ENCODE peak calls at places on chromosomes 11 and 22, in nine cellular contexts. Z is progenitor cell of endocrine pancreas, Y is cardiac muscle cell, G is endothelial cell of umbilical vein, M is fibroblast of mammary gland, W is GM13977, J is brain microvascular endothelial cell, R is kidney, I is AG10803. K is an unnamed sample.
A peak's percentile ranks its signal among the peaks of the same experiment; 100 is the strongest.

GRCh38 chr22:42720263-42721044 is at the start of gene A4GALT:
- DNase-seq in Z (no peak), G (no peak), J (no peak), R (no peak), Y (peak; percentile 20), M (no peak), W (peak; percentile 82), I (no peak), K (peak; percentile 87)

GRCh38 chr11:75028321-75029097 is 39.8 kb downstream of the NEU3 start:
- DNase-seq in J (no peak), Y (no peak), Z (no peak), W (no peak), I (peak; percentile 67), R (no peak), M (peak; percentile 45), G (no peak), K (no peak)

GRCh38 chr22:44309137-44309536 is 3.6 kb downstream of the SHISAL1 start:
- DNase-seq in I (peak; percentile 97), M (peak; percentile 95), J (peak; percentile 92), Z (no peak), Y (peak; percentile 93), G (peak; percentile 29), W (no peak), R (no peak), K (no peak)

GRCh38 chr11:75627879-75628668 is 40.8 kb downstream of the MAP6 start:
- DNase-seq in R (no peak), Y (peak; percentile 42), Z (no peak), J (peak; percentile 23), W (no peak), I (peak; percentile 42), G (no peak), M (peak; percentile 35), K (no peak)

GRCh38 chr11:93849751-93850584 is 450 bp downstream of the VSTM5 start:
- DNase-seq in W (no peak), Z (no peak), I (peak; percentile 21), G (peak; percentile 6), R (peak; percentile 79), M (peak; percentile 33), J (no peak), Y (peak; percentile 52), K (no peak)

GRCh38 chr22:41664951-41665350 is 23.7 kb downstream of the SNU13 start:
- DNase-seq in W (no peak), I (no peak), Y (no peak), G (no peak), J (no peak), M (no peak), Z (no peak), R (no peak), K (no peak)

GRCh38 chr11:17076517-17077239 is 789 bp downstream of the RPS13 start:
- DNase-seq in Z (no peak), Y (peak; percentile 20), J (no peak), G (no peak), M (peak; percentile 27), W (no peak), I (peak; percentile 10), R (peak; percentile 27), K (no peak)

GRCh38 chr11:1077417-1078119 is 2.9 kb downstream of the MUC2 start:
- DNase-seq in R (peak; percentile 48), M (no peak), Z (no peak), J (no peak), G (no peak), I (no peak), W (no peak), Y (no peak), K (no peak)

GRCh38 chr22:28344893-28345292 is 334.7 kb downstream of the TTC28 start:
- DNase-seq in M (peak; percentile 30), Y (peak; percentile 6), Z (no peak), J (no peak), I (peak; percentile 56), G (no peak), W (no peak), R (no peak), K (no peak)

GRCh38 chr11:47606731-47607130 is 12.5 kb upstream of the C1QTNF4 start:
- DNase-seq in G (no peak), W (no peak), M (peak; percentile 89), Y (peak; percentile 42), Z (no peak), I (peak; percentile 42), R (no peak), J (peak; percentile 29), K (no peak)

GRCh38 chr11:19577849-19578619 is 134.6 kb upstream of the NAV2 start:
- DNase-seq in R (peak; percentile 82), Y (peak; percentile 85), I (peak; percentile 74), M (peak; percentile 64), W (no peak), Z (no peak), G (peak; percentile 86), J (peak; percentile 43), K (no peak)

GRCh38 chr11:16099501-16099900 is 256.8 kb downstream of the SOX6 start:
- DNase-seq in M (no peak), I (no peak), R (no peak), J (no peak), W (no peak), Y (no peak), G (no peak), Z (no peak), K (no peak)

GRCh38 chr11:113874096-113874919 is 1.1 kb downstream of the USP28 start:
- DNase-seq in R (no peak), I (peak; percentile 8), W (peak; percentile 35), M (no peak), J (no peak), Y (peak; percentile 14), G (no peak), Z (no peak), K (no peak)

GRCh38 chr11:75024764-75025211 is 36.1 kb downstream of the NEU3 start:
- DNase-seq in Y (no peak), W (no peak), Z (no peak), R (no peak), M (peak; percentile 10), I (peak; percentile 32), J (no peak), G (no peak), K (no peak)

GRCh38 chr11:35735903-35736302 is 73.3 kb downstream of the TRIM44 start:
- DNase-seq in W (no peak), I (peak; percentile 12), Z (no peak), Y (peak; percentile 35), J (no peak), R (no peak), M (no peak), G (peak; percentile 78), K (no peak)

GRCh38 chr11:116061322-116061721 is 557.1 kb upstream of the CADM1 start:
- DNase-seq in I (no peak), G (no peak), Y (no peak), M (no peak), W (no peak), Z (no peak), R (no peak), J (no peak), K (no peak)

GRCh38 chr11:30488304-30488998 is 97.7 kb downstream of the MPPED2 start:
- DNase-seq in I (peak; percentile 6), J (peak; percentile 47), R (no peak), G (peak; percentile 36), W (no peak), M (no peak), Y (peak; percentile 54), Z (no peak), K (no peak)

GRCh38 chr22:43094085-43094484 is 4.9 kb upstream of the TTLL1 start:
- DNase-seq in M (no peak), J (no peak), Z (no peak), I (peak; percentile 34), G (no peak), W (no peak), Y (no peak), R (no peak), K (no peak)

GRCh38 chr11:93329936-93330445 is 551 bp upstream of the DEUP1 start:
- DNase-seq in J (no peak), M (peak; percentile 4), I (peak; percentile 1), Y (peak; percentile 1), W (no peak), G (no peak), R (no peak), Z (no peak), K (no peak)

GRCh38 chr22:41920271-41920976 is 5.5 kb upstream of the SHISA8 start:
- DNase-seq in M (no peak), R (no peak), J (no peak), Z (no peak), G (no peak), I (no peak), W (peak; percentile 64), Y (no peak), K (no peak)

GRCh38 chr11:9663699-9664275 is at the start of gene SWAP70:
- DNase-seq in G (peak; percentile 89), W (peak; percentile 92), Z (peak; percentile 95), I (peak; percentile 95), Y (peak; percentile 92), M (peak; percentile 88), R (peak; percentile 97), J (peak; percentile 85), K (peak; percentile 93)
- TF ChIP-seq CTCF in G (no peak), W (no peak), Z (peak; percentile 59), I (peak; percentile 56), Y (peak; percentile 37), M (peak; percentile 45), R (peak; percentile 35), J (peak; percentile 63), K (no peak)

DNA sequence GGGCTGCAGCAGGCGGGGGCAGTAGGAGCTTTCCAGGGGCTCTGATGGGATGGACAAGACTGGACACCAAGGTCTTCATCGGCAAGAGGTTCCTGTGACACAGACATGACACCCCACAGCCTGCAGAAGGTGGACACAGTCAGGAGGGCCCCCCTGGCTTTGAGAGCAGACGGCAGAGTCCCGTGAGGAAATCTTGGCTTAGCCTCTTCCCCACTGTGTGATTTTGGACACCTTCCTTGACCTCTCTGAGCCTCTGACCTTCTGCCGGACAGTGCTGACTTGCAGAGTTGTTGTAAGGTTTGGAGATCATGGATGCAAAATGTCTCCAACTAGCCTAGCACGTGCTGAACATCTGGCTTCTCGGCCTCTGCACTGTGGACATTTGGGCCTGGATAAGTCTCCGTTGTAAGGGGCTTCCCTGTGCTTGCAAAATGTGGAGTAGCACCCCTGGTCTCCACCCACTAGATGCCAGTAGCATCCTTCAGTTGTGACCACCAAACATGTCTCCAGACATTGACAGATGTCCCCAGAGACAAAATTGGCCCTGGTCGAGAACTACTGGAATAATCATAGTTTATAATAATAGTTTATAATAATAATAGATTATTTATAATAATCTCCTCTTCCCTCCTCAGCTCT is 54.6 kb downstream of the MCM5 start:
- DNase-seq in I (no peak), Z (no peak), R (no peak), G (no peak), J (no peak), W (no peak), M (no peak), Y (no peak), K (no peak)
- TF ChIP-seq CTCF in I (peak; percentile 35), Z (no peak), R (peak; percentile 35), G (peak; percentile 5), J (no peak), W (no peak), M (no peak), Y (peak; percentile 8), K (no peak)

GRCh38 chr11:7851391-7851790 is 54.6 kb upstream of the OR5P2 start:
- DNase-seq in Y (no peak), M (no peak), J (no peak), G (no peak), W (no peak), Z (no peak), R (no peak), I (no peak), K (no peak)
- TF ChIP-seq CTCF in Y (no peak), M (no peak), J (no peak), G (no peak), W (peak; percentile 7), Z (no peak), R (no peak), I (no peak), K (no peak)

GRCh38 chr11:85590848-85591483 is 36.2 kb downstream of the DLG2 start:
- DNase-seq in J (peak; percentile 2), G (no peak), I (peak; percentile 41), Z (no peak), W (peak; percentile 8), M (peak; percentile 51), R (no peak), Y (peak; percentile 33), K (no peak)
- TF ChIP-seq CTCF in J (peak; percentile 14), G (no peak), I (no peak), Z (peak; percentile 45), W (peak; percentile 29), M (no peak), R (no peak), Y (no peak), K (no peak)

K was measured in GM20000.